ENCODE peak calls at places on chromosome 14, in eight cellular contexts. Y is Caco-2, T is fibroblast of pulmonary artery, Q is B cell, D is AG04449, X is fibroblast of mammary gland, K is IMR-90, M is mucosa of descending colon. L is an unnamed sample.

GRCh38 chr14:24362241-24362960 is 5.6 kb upstream of the NFATC4 start:
- DNase-seq in Q (no peak), K (peak), Y (no peak), D (peak), M (no peak), T (no peak), X (no peak), L (no peak)

GRCh38 chr14:54356172-54356571 is 40.6 kb upstream of the CDKN3 start:
- DNase-seq in Y (no peak), Q (no peak), X (peak), K (peak), M (no peak), T (no peak), D (no peak), L (no peak)

GRCh38 chr14:68232643-68233055 is 413.1 kb downstream of the RAD51B start:
- DNase-seq in K (peak), X (peak), Q (no peak), Y (no peak), T (peak), M (peak), D (peak), L (no peak)

GRCh38 chr14:78758333-78758732 is 588.2 kb downstream of the NRXN3 start:
- DNase-seq in X (peak), Y (no peak), D (no peak), T (peak), M (peak), K (peak), Q (no peak), L (no peak)

GRCh38 chr14:22929848-22930364 is 730 bp upstream of the PRMT5 start:
- DNase-seq in T (no peak), X (peak), M (no peak), Q (no peak), D (no peak), K (no peak), Y (no peak), L (no peak)

GRCh38 chr14:22976620-22977433 is 5.5 kb downstream of the AJUBA start:
- DNase-seq in Y (peak), K (peak), X (peak), Q (no peak), T (peak), D (no peak), M (peak), L (no peak)

GRCh38 chr14:93959239-93960107 is 16.9 kb downstream of the ASB2 start:
- DNase-seq in D (peak), Q (peak), X (peak), T (peak), M (peak), Y (peak), K (peak), L (no peak)

GRCh38 chr14:88364710-88365413 is 20.6 kb upstream of the SPATA7 start:
- DNase-seq in T (no peak), Y (no peak), K (no peak), X (no peak), Q (no peak), D (no peak), M (no peak), L (no peak)

GRCh38 chr14:77574446-77575125 is 41.9 kb downstream of the SPTLC2 start:
- DNase-seq in Y (no peak), T (no peak), X (peak), Q (no peak), K (peak), D (no peak), M (no peak), L (no peak)

GRCh38 chr14:60508707-60509437 is at the start of gene SIX6:
- DNase-seq in Y (no peak), M (no peak), Q (peak), K (peak), X (no peak), T (peak), D (no peak), L (no peak)

GRCh38 chr14:69475194-69475818 is 9.2 kb upstream of the PLEKHD1 start:
- DNase-seq in T (peak), X (peak), M (no peak), Q (no peak), Y (no peak), D (no peak), K (peak), L (no peak)

GRCh38 chr14:90137807-90138206 is 76.0 kb downstream of the KCNK13 start:
- DNase-seq in Q (no peak), Y (no peak), T (peak), K (peak), X (no peak), M (no peak), D (no peak), L (no peak)

GRCh38 chr14:23061995-23062394 is 4.7 kb upstream of the CDH24 start:
- DNase-seq in Q (no peak), K (peak), D (peak), Y (peak), T (peak), M (no peak), X (peak), L (no peak)

GRCh38 chr14:51442513-51443175 is 202.6 kb downstream of the TMX1 start:
- DNase-seq in T (peak), Q (no peak), M (peak), X (peak), Y (no peak), K (peak), D (peak), L (no peak)

GRCh38 chr14:100384819-100385813 is 62.0 kb downstream of the SLC25A47 start:
- DNase-seq in M (no peak), Y (no peak), Q (no peak), X (peak), T (peak), K (peak), D (no peak), L (no peak)

GRCh38 chr14:38254565-38255407 is 1.1 kb downstream of the CLEC14A start:
- DNase-seq in K (no peak), D (no peak), Y (no peak), T (peak), M (peak), X (no peak), Q (no peak), L (no peak)

GRCh38 chr14:61475316-61475715 is 153.9 kb downstream of the PRKCH start:
- DNase-seq in Q (peak), T (peak), D (no peak), K (peak), X (peak), M (peak), Y (no peak), L (no peak)

GRCh38 chr14:86799244-86799647 is 1193.7 kb downstream of the GALC start:
- DNase-seq in K (peak), T (peak), X (peak), M (no peak), Q (no peak), Y (no peak), D (peak), L (no peak)

GRCh38 chr14:99334277-99334676 is 62.3 kb upstream of the BCL11B start:
- DNase-seq in M (no peak), Q (no peak), K (no peak), X (no peak), Y (no peak), D (no peak), T (no peak), L (peak)

GRCh38 chr14:57897148-57897547 is 31.3 kb upstream of the SLC35F4 start:
- DNase-seq in Y (no peak), K (no peak), T (no peak), D (no peak), M (no peak), Q (no peak), X (no peak), L (no peak)

GRCh38 chr14:31388687-31389413 is 31.5 kb downstream of the HEATR5A start:
- DNase-seq in Y (no peak), Q (no peak), T (peak), X (peak), D (no peak), M (no peak), K (peak), L (no peak)

GRCh38 chr14:56273151-56273550 is 154.9 kb downstream of the PELI2 start:
- DNase-seq in T (peak), X (peak), Y (no peak), D (peak), Q (no peak), K (peak), M (no peak), L (no peak)

GRCh38 chr14:101315802-101316296 is 245.4 kb upstream of the DIO3 start:
- DNase-seq in K (no peak), X (peak), M (no peak), Y (no peak), Q (no peak), T (no peak), D (no peak), L (no peak)

GRCh38 chr14:86221755-86222154 is 691.8 kb downstream of the FLRT2 start:
- DNase-seq in Q (no peak), M (no peak), D (no peak), T (no peak), Y (no peak), X (no peak), K (peak), L (no peak)

GRCh38 chr14:93137864-93138263 is 22.1 kb upstream of the ITPK1 start:
- DNase-seq in T (peak), M (peak), Q (no peak), K (peak), Y (no peak), X (no peak), D (no peak), L (no peak)

GRCh38 chr14:63632932-63633514 is 8.6 kb downstream of the WDR89 start:
- DNase-seq in Y (no peak), K (peak), X (peak), T (peak), Q (peak), M (peak), D (no peak), L (no peak)

GRCh38 chr14:63633801-63634200 is 7.9 kb downstream of the WDR89 start:
- DNase-seq in K (no peak), X (no peak), T (peak), D (no peak), Q (no peak), Y (no peak), M (no peak), L (no peak)
- TF ChIP-seq CTCF in K (peak), X (no peak), T (peak), D (no peak), Q (no peak), Y (no peak), M (no peak), L (peak)

DNA sequence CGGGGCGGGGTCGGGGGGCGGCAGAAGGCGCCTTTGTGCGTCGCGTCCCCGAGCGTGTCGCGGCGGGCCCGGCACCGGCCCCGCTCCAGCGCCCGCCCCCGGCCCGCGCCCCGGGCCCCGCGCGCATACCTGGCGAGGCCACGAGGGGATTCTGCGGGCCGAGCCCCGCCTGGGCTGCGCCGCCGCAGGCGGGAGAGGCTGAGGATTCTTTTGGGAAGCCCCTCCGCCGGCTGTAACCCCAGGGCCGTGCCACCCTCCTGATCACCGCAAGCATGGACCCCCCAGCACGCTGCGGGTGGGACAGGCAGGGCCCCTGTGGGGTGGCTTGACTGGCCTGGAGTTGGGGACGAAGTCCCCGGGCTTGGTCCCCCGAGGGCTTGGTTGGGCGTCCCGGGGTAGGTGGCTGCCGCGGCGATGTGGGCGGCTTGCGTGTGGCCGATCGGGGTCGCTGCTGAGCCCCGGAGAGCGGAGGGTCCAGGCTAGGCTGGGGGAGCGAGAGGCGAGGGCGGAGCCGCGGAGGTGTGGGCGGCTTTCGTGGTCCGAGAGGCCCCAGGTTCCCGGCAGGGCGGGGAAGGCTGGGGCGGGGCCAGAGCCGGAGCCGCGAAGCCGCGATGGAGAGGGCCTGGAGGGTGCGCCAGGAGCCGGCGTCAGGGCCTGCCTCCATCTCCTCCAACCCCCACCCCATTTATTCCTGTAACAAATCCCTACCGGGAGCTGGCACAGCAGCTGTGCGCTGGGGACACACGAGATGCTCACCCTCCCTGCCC is 28.4 kb upstream of the GPR132 start:
- DNase-seq in K (peak), D (no peak), Q (peak), T (peak), X (peak), Y (peak), M (peak), L (peak)
- TF ChIP-seq CTCF in K (peak), D (peak), Q (peak), T (peak), X (no peak), Y (peak), M (peak), L (peak)

DNA sequence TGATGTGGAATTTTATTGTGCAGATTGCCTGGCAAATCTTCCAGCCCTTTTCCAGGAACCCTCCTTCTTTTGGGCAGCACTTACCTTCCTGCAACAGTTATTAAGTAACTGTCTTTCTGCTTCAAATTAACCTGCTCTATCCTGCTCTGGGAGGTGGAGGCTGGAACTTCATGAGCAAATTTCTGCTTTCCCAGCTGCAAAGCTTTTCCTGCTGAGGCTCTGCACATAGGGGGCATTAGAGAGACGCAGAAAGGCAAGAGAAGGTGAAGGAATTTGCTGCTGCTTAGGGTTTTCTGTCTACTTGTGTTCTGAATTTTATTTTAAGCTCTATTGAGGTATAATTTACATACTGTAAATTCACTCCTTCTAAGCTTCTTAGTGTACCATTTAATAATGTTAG is 259.2 kb downstream of the PCNX1 start:
- DNase-seq in K (peak), M (peak), Q (peak), D (no peak), T (peak), Y (peak), X (peak), L (no peak)
- TF ChIP-seq CTCF in K (peak), M (no peak), Q (no peak), D (peak), T (no peak), Y (peak), X (peak), L (peak)

DNA sequence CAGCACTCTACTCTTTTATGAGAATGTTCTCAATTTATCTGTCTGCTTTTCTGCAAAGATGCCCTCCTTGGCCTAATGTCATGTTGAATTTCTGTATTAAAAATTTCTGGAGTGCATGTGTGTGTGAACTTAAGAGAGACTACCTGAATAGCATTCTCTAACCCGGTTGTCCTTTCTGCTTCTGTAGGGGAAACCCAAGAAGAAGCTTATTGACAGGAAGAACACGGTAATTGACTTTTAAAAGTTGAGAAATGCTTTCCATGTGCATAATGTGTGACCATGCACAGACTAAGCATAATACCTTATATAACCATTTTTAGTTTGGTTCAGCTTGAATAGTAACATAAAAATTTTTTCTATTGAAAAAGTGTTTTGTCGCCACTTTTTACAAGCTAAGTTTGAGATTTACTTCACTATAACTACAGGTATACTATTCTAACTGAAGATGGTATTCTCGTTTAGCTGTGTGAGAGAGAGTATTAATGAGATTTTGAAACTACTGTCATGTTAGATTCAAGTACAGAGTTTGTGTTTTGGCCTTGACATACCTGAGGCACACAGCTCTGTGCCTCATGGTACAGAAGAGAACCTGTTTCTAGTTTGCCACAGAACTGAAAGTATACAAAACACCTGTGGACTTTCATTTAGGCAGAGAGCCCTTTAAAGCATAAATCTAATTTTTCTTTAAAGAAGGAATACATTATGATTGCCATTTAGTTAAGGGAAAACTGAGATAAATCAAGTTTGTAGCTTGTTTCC is 96.8 kb downstream of the TTLL5 start:
- DNase-seq in T (no peak), D (no peak), K (no peak), M (no peak), Y (no peak), Q (peak), X (no peak), L (no peak)
- TF ChIP-seq CTCF in T (no peak), D (no peak), K (no peak), M (no peak), Y (no peak), Q (no peak), X (no peak), L (no peak)

GRCh38 chr14:64137657-64138290 is 156.4 kb downstream of the ESR2 start:
- DNase-seq in T (peak), M (no peak), Q (peak), Y (no peak), X (peak), K (peak), D (no peak), L (no peak)
- TF ChIP-seq CTCF in T (peak), M (no peak), Q (no peak), Y (peak), X (peak), K (peak), D (peak), L (peak)

DNA sequence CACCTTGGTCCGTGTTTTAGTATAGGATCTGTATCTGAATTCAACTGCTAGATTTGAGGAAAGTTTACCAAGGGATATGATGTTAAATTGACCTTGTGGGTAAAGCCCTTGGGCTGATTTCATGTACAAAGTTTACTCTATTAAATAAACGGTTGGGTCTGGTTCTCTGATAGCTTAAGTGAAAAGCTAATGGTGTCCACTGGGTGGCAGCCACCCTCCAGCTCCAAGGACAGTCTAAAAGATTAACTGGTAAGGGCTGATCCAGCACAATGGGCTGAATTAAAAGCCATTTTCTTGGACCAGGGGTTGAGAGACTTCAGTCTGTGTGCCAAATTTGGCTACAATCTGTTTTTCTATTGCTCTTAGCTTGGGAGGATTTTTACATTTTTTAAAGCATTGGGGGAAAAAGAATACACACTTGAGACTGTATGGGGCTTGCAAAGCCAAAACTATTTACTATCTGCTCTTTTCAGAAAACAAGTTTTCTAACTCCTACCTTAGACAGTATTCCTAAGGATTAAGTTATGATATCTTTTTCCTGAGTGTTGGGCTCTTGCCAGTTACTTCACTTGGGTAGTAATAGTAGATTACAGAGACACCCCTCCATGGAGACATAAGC is 116.5 kb downstream of the GPHN start:
- DNase-seq in M (peak), Y (peak), D (no peak), X (peak), T (peak), K (peak), Q (peak), L (no peak)
- TF ChIP-seq CTCF in M (no peak), Y (peak), D (peak), X (peak), T (peak), K (peak), Q (peak), L (peak)

GRCh38 chr14:59362533-59362932 is 102.6 kb downstream of the GPR135 start:
- DNase-seq in Q (no peak), X (peak), Y (no peak), K (peak), T (peak), M (no peak), D (no peak), L (no peak)

GRCh38 chr14:59359451-59360124 is 105.6 kb downstream of the GPR135 start:
- DNase-seq in Y (no peak), K (no peak), X (no peak), Q (no peak), M (no peak), D (no peak), T (no peak), L (no peak)

GRCh38 chr14:59358774-59359173 is 106.4 kb downstream of the GPR135 start:
- DNase-seq in T (no peak), X (no peak), D (no peak), Q (no peak), M (peak), K (no peak), Y (no peak), L (no peak)

GRCh38 chr14:59363545-59364226 is 101.5 kb downstream of the GPR135 start:
- DNase-seq in X (peak), K (peak), Y (no peak), Q (no peak), T (peak), M (no peak), D (no peak), L (no peak)

DNA sequence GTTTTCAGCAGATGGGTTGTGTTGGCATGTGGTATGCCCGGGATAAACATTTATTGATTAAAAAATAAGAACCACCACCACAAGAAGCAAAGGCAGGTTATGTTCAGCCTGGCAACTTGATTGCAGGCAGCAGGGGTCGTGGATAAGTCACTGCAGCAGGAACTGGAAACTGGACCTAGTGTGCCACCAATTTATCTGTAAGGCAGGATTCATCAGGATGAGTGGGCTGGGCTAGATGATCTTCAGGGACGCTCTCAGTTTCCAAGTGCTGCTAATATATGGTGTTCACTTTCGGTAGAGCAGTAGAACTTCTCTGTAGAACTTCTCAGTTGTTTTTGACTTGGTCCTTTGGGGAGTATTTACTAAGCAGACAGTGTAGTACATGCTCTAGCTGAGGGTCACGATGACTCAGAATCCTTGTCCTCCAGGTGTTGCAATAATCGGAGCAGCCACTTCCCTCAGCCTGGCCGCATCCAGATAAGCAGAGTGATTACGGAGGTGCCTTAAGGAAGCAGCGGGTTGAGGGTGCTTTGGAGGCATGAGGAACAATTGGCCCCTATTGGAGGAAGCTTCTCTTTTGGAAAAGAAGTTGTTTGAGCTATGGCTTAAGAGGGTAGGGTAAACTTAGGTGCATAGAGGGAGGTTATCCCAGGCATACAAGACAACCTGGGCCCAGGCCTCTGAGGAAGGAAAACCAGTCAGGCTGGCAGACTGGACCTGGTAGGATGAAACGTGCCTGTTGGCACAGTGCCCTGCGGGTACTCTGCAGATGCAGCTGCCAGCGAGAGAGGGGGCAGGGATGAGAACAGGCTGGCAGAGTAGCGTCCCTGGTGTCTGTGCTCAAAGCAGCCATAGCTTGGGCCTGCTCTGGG is 104.0 kb downstream of the GPR135 start:
- DNase-seq in D (no peak), M (peak), T (peak), Y (peak), X (peak), Q (peak), K (peak), L (no peak)
- TF ChIP-seq CTCF in D (no peak), M (no peak), T (no peak), Y (no peak), X (no peak), Q (no peak), K (no peak), L (no peak)